ENCODE peak calls at places on chromosomes 4 and X, in four cellular contexts. U, I, O and N are unnamed samples.

GRCh38 chr4:184782731-184783472 is 42.9 kb downstream of the ACSL1 start:
- DNase-seq in U (no peak), I (no peak), O (no peak), N (no peak)

GRCh38 chr4:141913928-141914327 is 277.5 kb downstream of the IL15 start:
- DNase-seq in U (no peak), I (no peak), O (no peak), N (no peak)

GRCh38 chr4:110501826-110502225 is 25.9 kb downstream of the ENPEP start:
- DNase-seq in U (no peak), I (no peak), O (no peak), N (no peak)

GRCh38 chrX:132330156-132330729 is 111.0 kb upstream of the RAP2C start:
- DNase-seq in U (no peak), I (no peak), O (no peak), N (no peak)

GRCh38 chr4:140691369-140691768 is 64.8 kb downstream of the TBC1D9 start:
- DNase-seq in U (no peak), I (no peak), O (no peak), N (peak)

GRCh38 chr4:111537165-111537564 is 608.1 kb upstream of the FAM241A start:
- DNase-seq in U (no peak), I (no peak), O (no peak), N (no peak)

GRCh38 chrX:153476628-153477027 is 6.3 kb upstream of the HAUS7 start:
- DNase-seq in U (no peak), I (no peak), O (no peak), N (no peak)

GRCh38 chrX:74449937-74450330 is 28.6 kb downstream of the SLC16A2 start:
- DNase-seq in U (no peak), I (no peak), O (no peak), N (no peak)

GRCh38 chr4:20284990-20285389 is 33.3 kb downstream of the SLIT2 start:
- DNase-seq in U (no peak), I (no peak), O (no peak), N (no peak)

GRCh38 chr4:76250962-76251361 is 559 bp upstream of the FAM47E start:
- DNase-seq in U (no peak), I (no peak), O (peak), N (peak)

GRCh38 chr4:54189140-54189539 is 40.0 kb upstream of the PDGFRA start:
- DNase-seq in U (no peak), I (no peak), O (no peak), N (no peak)

GRCh38 chr4:19748470-19748869 is 503.2 kb upstream of the SLIT2 start:
- DNase-seq in U (no peak), I (no peak), O (no peak), N (no peak)

GRCh38 chr4:38308728-38309315 is 348.6 kb downstream of the PTTG2 start:
- DNase-seq in U (no peak), I (no peak), O (no peak), N (no peak)

GRCh38 chr4:40234519-40235039 is 37.7 kb downstream of the RHOH start:
- DNase-seq in U (no peak), I (no peak), O (no peak), N (no peak)

GRCh38 chr4:127967141-127967775 is 2.1 kb downstream of the ABHD18 start:
- DNase-seq in U (no peak), I (no peak), O (no peak), N (no peak)